ENCODE peak calls at places on chromosome 1, in ten cellular contexts. A is ovary, V is stomach, C is IMR-90, I is mesendoderm, M is SK-N-SH, Z is kidney epithelial cell, W is PC-9, Q is psoas muscle, O is vagina. H is an unnamed sample.

GRCh38 chr1:190578015-190578414 is 100.4 kb upstream of the BRINP3 start:
- DNase-seq in A (no peak), V (no peak), C (no peak), I (no peak), M (peak; percentile 34), Z (no peak), W (no peak), Q (no peak), O (no peak), H (no peak)

GRCh38 chr1:205949753-205950152 is 6.5 kb upstream of the SLC26A9 start:
- DNase-seq in A (no peak), V (no peak), C (no peak), I (no peak), M (no peak), Z (no peak), W (no peak), Q (no peak), O (no peak), H (no peak)

GRCh38 chr1:111420377-111420776 is 7.2 kb downstream of the OVGP1 start:
- DNase-seq in A (no peak), V (no peak), C (no peak), I (no peak), M (no peak), Z (no peak), W (no peak), Q (no peak), O (no peak), H (no peak)

GRCh38 chr1:168903237-168903830 is 174.3 kb upstream of the DPT start:
- DNase-seq in A (no peak), V (no peak), C (no peak), I (no peak), M (no peak), Z (no peak), W (no peak), Q (no peak), O (no peak), H (no peak)

GRCh38 chr1:110003747-110004428 is 19.3 kb downstream of the AHCYL1 start:
- DNase-seq in A (peak; percentile 62), V (peak; percentile 73), C (peak; percentile 99), I (peak; percentile 99), M (no peak), Z (peak; percentile 100), W (peak; percentile 82), Q (peak; percentile 91), O (no peak), H (peak; percentile 51)

GRCh38 chr1:214102907-214103306 is 115.1 kb downstream of the PROX1 start:
- DNase-seq in A (no peak), V (no peak), C (peak; percentile 90), I (no peak), M (no peak), Z (peak; percentile 31), W (peak; percentile 3), Q (no peak), O (no peak), H (no peak)

GRCh38 chr1:106768077-106768476 is 288.4 kb upstream of the PRMT6 start:
- DNase-seq in A (no peak), V (no peak), C (no peak), I (no peak), M (no peak), Z (no peak), W (no peak), Q (no peak), O (no peak), H (no peak)

GRCh38 chr1:180680558-180681144 is 48.8 kb downstream of the XPR1 start:
- DNase-seq in A (no peak), V (no peak), C (peak; percentile 82), I (no peak), M (no peak), Z (no peak), W (no peak), Q (no peak), O (no peak), H (no peak)

GRCh38 chr1:232074265-232074664 is 447.7 kb downstream of the DISC1 start:
- DNase-seq in A (no peak), V (no peak), C (no peak), I (no peak), M (no peak), Z (no peak), W (no peak), Q (no peak), O (no peak), H (no peak)

DNA sequence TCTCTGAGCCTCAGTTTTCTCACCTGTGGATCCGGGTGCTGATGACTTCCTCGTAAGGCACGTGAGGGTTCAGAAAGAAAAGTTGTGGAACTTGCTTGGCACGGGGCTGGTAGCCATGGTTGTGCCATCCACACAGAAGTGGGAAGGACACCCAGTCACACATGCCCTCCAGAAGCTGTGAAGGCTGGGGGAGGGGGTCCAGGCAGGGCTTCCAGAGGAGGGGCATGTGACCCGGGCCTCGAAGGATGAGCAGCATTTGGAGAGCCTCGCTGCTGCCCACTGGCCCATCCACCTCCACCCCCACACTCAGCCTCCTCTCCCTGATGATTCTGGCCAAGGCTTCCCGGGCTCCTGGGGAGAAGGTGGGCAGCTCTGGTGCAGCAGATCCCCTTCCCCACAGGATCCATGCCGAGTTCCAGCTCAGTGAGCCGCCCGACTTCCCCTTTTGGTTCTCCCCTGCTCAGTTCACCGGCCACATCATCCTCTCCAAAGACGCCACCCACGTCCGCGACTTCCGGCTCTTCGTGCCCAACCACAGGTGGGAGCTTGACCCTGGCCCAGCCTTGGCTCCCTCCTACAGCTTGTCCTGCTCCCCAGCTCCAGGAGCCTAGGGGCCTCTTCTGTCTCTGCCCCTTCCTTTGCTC is 9.4 kb downstream of the SELENON start:
- DNase-seq in A (no peak), V (peak; percentile 53), C (no peak), I (no peak), M (no peak), Z (no peak), W (no peak), Q (no peak), O (no peak), H (no peak)
- H3K36me3 ChIP-seq in A (no peaks in the 10 kb centered on the region), V (peaks cover 37% of the 10 kb centered on the region), C (peaks cover 56% of the 10 kb centered on the region), I (peaks cover 2% of the 10 kb centered on the region), M (peaks cover 50% of the 10 kb centered on the region), Z (no peaks in the 10 kb centered on the region), W (no peaks in the 10 kb centered on the region), Q (peaks cover 74% of the 10 kb centered on the region), O (peaks cover 19% of the 10 kb centered on the region), H (peaks cover 68% of the 10 kb centered on the region)

GRCh38 chr1:39328722-39329121 is 124.2 kb downstream of the MACF1 start:
- DNase-seq in A (no peak), V (no peak), C (no peak), I (no peak), M (no peak), Z (no peak), W (no peak), Q (no peak), O (no peak), H (no peak)
- H3K36me3 ChIP-seq in A (no peaks in the 10 kb centered on the region), V (peaks cover 53% of the 10 kb centered on the region), C (peaks cover 41% of the 10 kb centered on the region), I (peaks cover 5% of the 10 kb centered on the region), M (peaks cover 90% of the 10 kb centered on the region), Z (no peaks in the 10 kb centered on the region), W (no peaks in the 10 kb centered on the region), Q (peaks cover 100% of the 10 kb centered on the region), O (peaks cover 66% of the 10 kb centered on the region), H (peaks cover 99% of the 10 kb centered on the region)

DNA sequence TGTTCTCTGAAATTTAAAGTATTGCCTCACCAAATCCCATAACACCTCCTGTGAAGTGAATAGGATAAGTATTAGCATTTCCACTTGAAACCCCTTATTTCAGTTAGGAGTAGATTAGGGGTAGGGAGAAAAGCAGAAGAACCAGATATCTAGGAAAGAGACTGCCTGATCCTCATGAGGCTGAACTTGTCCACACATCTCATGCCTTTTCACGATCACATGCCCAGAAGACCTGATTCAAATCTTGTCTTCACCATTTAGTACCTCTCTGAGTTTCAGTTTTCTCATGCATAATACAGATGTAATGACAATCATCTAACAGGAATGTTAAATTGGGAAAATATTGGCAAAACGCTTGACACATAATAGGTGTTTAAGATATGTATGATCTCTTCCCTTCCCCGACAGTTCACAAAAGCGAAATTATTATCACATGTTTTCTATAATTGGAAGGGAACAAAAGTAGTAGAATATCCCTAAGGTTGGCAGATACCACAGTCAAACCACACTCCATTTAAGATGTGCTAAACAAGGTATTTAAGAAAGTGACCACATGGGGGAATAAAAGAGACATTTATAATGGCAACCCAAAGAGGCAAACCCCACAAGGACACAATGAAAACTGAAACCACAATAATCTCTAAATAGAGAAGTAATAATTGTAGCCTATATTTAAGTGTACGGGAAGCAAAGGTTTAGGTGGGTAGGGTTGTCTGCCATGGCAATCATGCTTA is 25.2 kb downstream of the GFI1 start:
- DNase-seq in A (no peak), V (no peak), C (no peak), I (no peak), M (no peak), Z (no peak), W (no peak), Q (no peak), O (no peak), H (no peak)
- H3K36me3 ChIP-seq in A (no peaks in the 10 kb centered on the region), V (no peaks in the 10 kb centered on the region), C (no peaks in the 10 kb centered on the region), I (no peaks in the 10 kb centered on the region), M (no peaks in the 10 kb centered on the region), Z (no peaks in the 10 kb centered on the region), W (no peaks in the 10 kb centered on the region), Q (no peaks in the 10 kb centered on the region), O (no peaks in the 10 kb centered on the region), H (no peaks in the 10 kb centered on the region)

GRCh38 chr1:12450831-12451559 is 167.0 kb downstream of the DHRS3 start:
- DNase-seq in A (no peak), V (no peak), C (no peak), I (no peak), M (no peak), Z (no peak), W (no peak), Q (no peak), O (no peak), H (no peak)
- H3K36me3 ChIP-seq in A (no peaks in the 10 kb centered on the region), V (peaks cover 2% of the 10 kb centered on the region), C (peaks cover 3% of the 10 kb centered on the region), I (no peaks in the 10 kb centered on the region), M (no peaks in the 10 kb centered on the region), Z (no peaks in the 10 kb centered on the region), W (no peaks in the 10 kb centered on the region), Q (peaks cover 2% of the 10 kb centered on the region), O (peaks cover 1% of the 10 kb centered on the region), H (peaks cover 2% of the 10 kb centered on the region)

GRCh38 chr1:115975569-115976061 is 698 bp upstream of the SLC22A15 start:
- DNase-seq in A (no peak), V (no peak), C (no peak), I (no peak), M (no peak), Z (no peak), W (no peak), Q (no peak), O (no peak), H (no peak)
- H3K36me3 ChIP-seq in A (no peaks in the 10 kb centered on the region), V (no peaks in the 10 kb centered on the region), C (no peaks in the 10 kb centered on the region), I (no peaks in the 10 kb centered on the region), M (no peaks in the 10 kb centered on the region), Z (no peaks in the 10 kb centered on the region), W (no peaks in the 10 kb centered on the region), Q (no peaks in the 10 kb centered on the region), O (no peaks in the 10 kb centered on the region), H (no peaks in the 10 kb centered on the region)

H was measured in left ventricle myocardium inferior.